ENCODE peak calls at places on chromosomes 2 and 18, in ten cellular contexts. U, R, H, K, W, Z, Q, Y, J and B are unnamed samples.

GRCh38 chr2:5673861-5674240 is 18.3 kb upstream of the SOX11 start:
- DNase-seq in U (no peak), R (no peak), H (no peak), K (no peak), W (no peak), Z (no peak), Q (no peak), Y (no peak), J (no peak), B (no peak)

GRCh38 chr2:207205173-207205957 is 39.6 kb upstream of the KLF7 start:
- DNase-seq in U (no peak), R (no peak), H (no peak), K (no peak), W (no peak), Z (no peak), Q (no peak), Y (no peak), J (no peak), B (no peak)

GRCh38 chr2:88038263-88039105 is 17.1 kb downstream of the KRCC1 start:
- DNase-seq in U (no peak), R (no peak), H (no peak), K (no peak), W (no peak), Z (no peak), Q (no peak), Y (no peak), J (peak; percentile 28), B (no peak)

GRCh38 chr2:24708537-24709152 is 84.5 kb downstream of the PTRHD1 start:
- DNase-seq in U (no peak), R (no peak), H (no peak), K (no peak), W (no peak), Z (no peak), Q (no peak), Y (no peak), J (peak; percentile 12), B (no peak)

GRCh38 chr2:102186676-102187190 is at the start of gene IL1RL2:
- DNase-seq in U (no peak), R (peak; percentile 23), H (peak; percentile 55), K (peak; percentile 64), W (no peak), Z (no peak), Q (peak; percentile 54), Y (no peak), J (no peak), B (no peak)

GRCh38 chr2:86039178-86039962 is 66.3 kb downstream of the POLR1A start:
- DNase-seq in U (no peak), R (no peak), H (no peak), K (peak; percentile 53), W (no peak), Z (no peak), Q (no peak), Y (peak; percentile 46), J (no peak), B (no peak)

GRCh38 chr2:215797676-215798075 is 215.7 kb downstream of the MREG start:
- DNase-seq in U (no peak), R (no peak), H (no peak), K (no peak), W (no peak), Z (no peak), Q (no peak), Y (no peak), J (no peak), B (no peak)

GRCh38 chr18:79774111-79774510 is 23.6 kb upstream of the KCNG2 start:
- DNase-seq in U (peak; percentile 43), R (no peak), H (no peak), K (peak; percentile 14), W (no peak), Z (no peak), Q (no peak), Y (peak; percentile 14), J (no peak), B (no peak)

GRCh38 chr2:75728614-75729419 is 18.1 kb upstream of the GCFC2 start:
- DNase-seq in U (no peak), R (no peak), H (no peak), K (no peak), W (no peak), Z (no peak), Q (no peak), Y (no peak), J (no peak), B (no peak)

GRCh38 chr18:46627136-46627535 is 29.9 kb downstream of the LOXHD1 start:
- DNase-seq in U (no peak), R (no peak), H (no peak), K (no peak), W (no peak), Z (no peak), Q (no peak), Y (no peak), J (no peak), B (no peak)

GRCh38 chr2:38123862-38124261 is 47.9 kb upstream of the CYP1B1 start:
- DNase-seq in U (no peak), R (no peak), H (no peak), K (no peak), W (no peak), Z (no peak), Q (no peak), Y (no peak), J (no peak), B (no peak)

GRCh38 chr2:171042253-171042969 is 113.4 kb downstream of the GORASP2 start:
- DNase-seq in U (no peak), R (no peak), H (no peak), K (no peak), W (no peak), Z (no peak), Q (no peak), Y (no peak), J (peak; percentile 26), B (no peak)

GRCh38 chr2:191228861-191229260 is 16.3 kb upstream of the MYO1B start:
- DNase-seq in U (no peak), R (no peak), H (peak; percentile 91), K (no peak), W (no peak), Z (no peak), Q (peak; percentile 97), Y (no peak), J (no peak), B (no peak)

DNA sequence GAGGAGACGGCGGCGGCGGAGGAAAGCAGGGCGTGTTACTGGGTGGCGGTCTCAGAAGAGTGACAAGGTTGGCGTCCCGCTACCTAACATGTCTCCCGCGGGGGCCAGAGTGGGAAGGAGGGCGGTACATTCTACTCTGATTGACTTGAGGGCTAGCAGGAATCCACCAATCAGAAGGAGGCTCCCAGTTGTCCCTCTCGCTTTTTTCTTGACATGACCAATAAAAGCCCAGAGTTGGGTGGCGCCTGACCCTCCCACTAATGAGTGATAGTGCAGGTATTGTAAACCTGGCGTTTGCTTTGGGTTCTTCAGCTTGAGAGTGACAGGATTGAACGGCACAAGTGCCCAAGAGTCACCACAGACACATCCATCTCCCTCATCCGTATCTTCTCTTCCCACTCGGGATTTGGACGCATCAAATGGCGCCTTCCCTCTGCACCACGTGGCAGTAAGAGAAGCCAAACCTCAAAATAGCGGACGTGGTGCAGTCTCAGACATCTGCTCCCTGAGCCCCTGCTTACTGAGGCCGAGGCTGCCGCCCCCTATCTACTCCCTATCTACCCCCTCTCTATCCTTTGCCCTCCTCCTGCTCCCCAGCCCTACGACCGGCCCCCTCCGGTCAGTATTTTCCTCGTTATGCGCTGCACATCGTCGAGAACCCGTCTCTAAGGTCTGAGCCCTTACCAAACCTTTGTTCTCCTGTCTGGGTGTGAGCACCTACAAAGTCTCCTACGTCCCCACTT is 746 bp upstream of the FAM161A start:
- DNase-seq in U (peak; percentile 92), R (peak; percentile 90), H (peak; percentile 96), K (peak; percentile 95), W (peak; percentile 97), Z (peak; percentile 70), Q (peak; percentile 92), Y (peak; percentile 96), J (peak; percentile 95), B (peak; percentile 95)
- TF ChIP-seq POLR2A in U (no peak), R (no peak), H (no peak), K (no peak), W (peak; percentile 45), Z (peak; percentile 75), Q (no peak), Y (no peak), J (no peak), B (peak; percentile 81)

DNA sequence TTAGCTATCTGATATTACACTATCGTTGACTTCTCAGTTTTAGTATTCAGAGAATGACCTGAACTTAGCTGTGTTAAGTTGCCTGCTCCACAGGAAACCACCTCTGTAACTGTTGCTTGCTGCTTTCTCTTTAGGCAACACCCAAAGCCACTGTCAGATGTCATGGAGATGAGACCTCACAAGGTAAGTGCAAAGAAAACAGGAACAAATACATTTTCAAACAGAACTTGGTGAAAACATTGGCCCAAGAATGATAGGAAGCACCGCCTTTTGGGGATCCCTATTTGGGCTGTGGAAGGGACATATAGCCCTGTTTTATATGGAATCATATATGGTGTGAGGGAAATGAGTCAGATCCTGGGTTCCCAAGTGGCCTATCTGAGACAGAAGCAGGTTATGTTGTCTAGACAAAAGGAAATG is 143.4 kb downstream of the UBE2E3 start:
- DNase-seq in U (no peak), R (no peak), H (no peak), K (no peak), W (no peak), Z (peak; percentile 7), Q (no peak), Y (peak; percentile 72), J (peak; percentile 45), B (peak; percentile 25)
- TF ChIP-seq POLR2A in U (no peak), R (no peak), H (no peak), K (no peak), W (no peak), Z (no peak), Q (no peak), Y (peak; percentile 46), J (no peak), B (no peak)

GRCh38 chr18:31685097-31686082 is 1.0 kb upstream of the B4GALT6 start:
- DNase-seq in U (peak; percentile 90), R (peak; percentile 82), H (peak; percentile 76), K (peak; percentile 72), W (peak; percentile 44), Z (peak; percentile 63), Q (no peak), Y (peak; percentile 77), J (peak; percentile 83), B (peak; percentile 94)
- TF ChIP-seq POLR2A in U (no peak), R (no peak), H (peak; percentile 66), K (no peak), W (no peak), Z (peak; percentile 70), Q (no peak), Y (peak; percentile 43), J (peak; percentile 48), B (peak; percentile 20)

DNA sequence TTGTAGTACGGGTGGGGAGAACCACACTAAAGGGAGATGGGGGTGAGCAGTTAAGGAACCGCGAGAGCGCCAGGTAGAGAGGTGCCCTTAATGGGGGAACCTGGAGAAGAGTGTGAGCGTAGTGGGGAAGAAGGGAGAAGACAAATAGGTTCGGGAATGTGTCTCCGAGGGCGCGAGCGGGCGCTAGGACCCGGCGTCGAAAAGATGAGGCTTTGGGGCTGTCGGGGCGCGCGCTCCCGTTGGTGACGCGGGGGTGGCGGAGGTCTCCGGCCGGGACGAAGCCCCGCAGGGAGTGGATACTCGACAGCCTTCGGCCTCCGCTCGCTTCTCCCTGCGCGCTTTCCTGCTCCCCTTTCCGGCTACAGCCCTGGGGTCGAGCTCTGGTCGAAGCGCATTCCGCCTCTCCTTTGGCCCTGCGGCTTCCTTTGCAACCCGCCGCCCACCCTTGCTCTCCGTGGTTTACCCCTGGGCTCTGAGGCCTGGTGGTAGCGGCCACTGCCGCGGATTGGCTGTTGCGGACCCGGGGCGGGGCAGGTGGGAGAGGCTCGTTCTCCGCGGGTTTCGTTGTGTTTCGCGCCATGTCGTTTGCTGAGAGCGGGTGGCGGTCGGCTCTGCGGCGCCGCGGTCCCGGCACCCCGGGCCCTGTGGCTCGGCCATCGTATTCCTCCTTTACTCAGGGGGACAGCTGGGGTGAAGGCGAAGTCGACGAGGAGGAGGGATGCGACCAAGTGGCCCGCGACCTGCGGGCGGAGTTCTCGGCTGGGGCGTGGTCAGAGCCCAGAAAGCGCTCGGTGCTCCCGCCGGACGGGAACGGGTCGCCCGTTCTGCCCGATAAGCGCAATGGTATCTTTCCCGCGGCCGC is at the start of gene ARL6IP6:
- DNase-seq in U (peak; percentile 99), R (peak; percentile 94), H (peak; percentile 94), K (peak; percentile 95), W (peak; percentile 84), Z (peak; percentile 66), Q (peak; percentile 90), Y (peak; percentile 97), J (peak; percentile 93), B (peak; percentile 96)
- TF ChIP-seq POLR2A in U (no peak), R (peak; percentile 34), H (peak; percentile 93), K (peak; percentile 76), W (peak; percentile 91), Z (peak; percentile 86), Q (peak; percentile 67), Y (peak; percentile 86), J (peak; percentile 88), B (peak; percentile 94)